ENCODE peak calls at places on chromosomes 1 and 21, in ten cellular contexts. I, B, L, Y, G, P, Z, K, T and U are unnamed samples. For H3K27me3, the result is how much of the 10 kb centered on the place peaks cover.

GRCh38 chr1:15261155-15262002 is 14.4 kb downstream of the FHAD1 start:
- DNase-seq in I (peak), B (no peak), L (no peak), Y (no peak), G (no peak), P (peak), Z (peak), K (no peak), T (no peak), U (no peak)

GRCh38 chr1:85585845-85586244 is 5.3 kb downstream of the CCN1 start:
- DNase-seq in I (no peak), B (peak), L (no peak), Y (no peak), G (peak), P (no peak), Z (no peak), K (peak), T (peak), U (no peak)

GRCh38 chr1:231879296-231879695 is 252.7 kb downstream of the DISC1 start:
- DNase-seq in I (no peak), B (no peak), L (no peak), Y (no peak), G (no peak), P (no peak), Z (no peak), K (no peak), T (no peak), U (no peak)

GRCh38 chr1:50735443-50735842 is 224.6 kb downstream of the FAF1 start:
- DNase-seq in I (no peak), B (no peak), L (no peak), Y (peak), G (peak), P (no peak), Z (no peak), K (no peak), T (peak), U (no peak)

GRCh38 chr1:218273757-218274505 is 11.2 kb upstream of the RRP15 start:
- DNase-seq in I (no peak), B (no peak), L (no peak), Y (no peak), G (no peak), P (no peak), Z (no peak), K (no peak), T (no peak), U (no peak)

GRCh38 chr1:199295102-199295501 is 656.3 kb downstream of the PTPRC start:
- DNase-seq in I (no peak), B (no peak), L (no peak), Y (no peak), G (no peak), P (no peak), Z (no peak), K (no peak), T (no peak), U (no peak)

GRCh38 chr21:39334611-39335010 is 14.3 kb downstream of the HMGN1 start:
- DNase-seq in I (no peak), B (no peak), L (no peak), Y (no peak), G (no peak), P (no peak), Z (no peak), K (no peak), T (no peak), U (no peak)

GRCh38 chr1:41497056-41497440 is 12.6 kb upstream of the EDN2 start:
- DNase-seq in I (no peak), B (no peak), L (no peak), Y (no peak), G (no peak), P (no peak), Z (no peak), K (no peak), T (no peak), U (no peak)

GRCh38 chr1:71193153-71193552 is 112.3 kb upstream of the ZRANB2 start:
- DNase-seq in I (no peak), B (no peak), L (no peak), Y (no peak), G (peak), P (peak), Z (no peak), K (no peak), T (no peak), U (no peak)

DNA sequence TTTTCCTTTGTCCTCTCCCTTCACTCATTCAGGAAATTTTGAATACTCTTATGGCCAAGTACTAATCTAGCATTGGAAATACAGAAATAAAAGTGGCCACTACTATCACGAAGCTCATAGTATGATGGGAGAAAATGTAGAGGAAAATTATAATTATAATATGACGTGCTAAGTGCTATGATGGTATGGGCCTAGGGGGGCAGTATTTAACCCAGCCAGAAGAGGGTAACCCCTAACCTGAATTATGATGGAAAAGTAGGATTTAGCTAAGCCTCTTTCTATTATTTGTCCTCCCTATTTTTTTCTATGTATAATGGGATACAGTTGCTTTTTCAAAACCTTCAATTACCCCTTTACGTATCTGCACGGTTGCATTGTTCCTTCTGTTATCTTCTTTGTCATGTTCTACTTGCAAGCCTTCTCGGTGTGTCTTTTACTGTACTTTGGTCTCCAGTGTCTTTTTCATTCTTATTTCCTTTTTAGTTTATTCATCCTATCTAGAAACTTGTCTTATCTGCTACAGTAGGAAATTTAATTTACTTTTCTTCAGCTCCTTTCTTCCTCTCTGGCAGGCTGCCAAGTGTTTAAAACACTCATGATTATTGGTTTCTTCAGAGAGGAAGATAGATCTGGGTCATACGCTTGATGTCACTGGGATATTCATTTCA is 88.8 kb upstream of the GPR52 start:
- DNase-seq in I (no peak), B (no peak), L (no peak), Y (no peak), G (no peak), P (no peak), Z (peak), K (no peak), T (no peak), U (no peak)
- TF ChIP-seq CTCF in I (no peak), B (no peak), L (no peak), Y (no peak), G (no peak), P (no peak), Z (no peak), K (no peak), T (no peak), U (no peak)

GRCh38 chr1:7222616-7223015 is 437.4 kb downstream of the CAMTA1 start:
- DNase-seq in I (no peak), B (no peak), L (no peak), Y (no peak), G (no peak), P (no peak), Z (no peak), K (no peak), T (no peak), U (no peak)
- H3K27me3 ChIP-seq in I (under half), B (under half), L (under half), Y (under half), G (under half), P (under half), Z (under half), K (under half), T (under half), U (under half)

DNA sequence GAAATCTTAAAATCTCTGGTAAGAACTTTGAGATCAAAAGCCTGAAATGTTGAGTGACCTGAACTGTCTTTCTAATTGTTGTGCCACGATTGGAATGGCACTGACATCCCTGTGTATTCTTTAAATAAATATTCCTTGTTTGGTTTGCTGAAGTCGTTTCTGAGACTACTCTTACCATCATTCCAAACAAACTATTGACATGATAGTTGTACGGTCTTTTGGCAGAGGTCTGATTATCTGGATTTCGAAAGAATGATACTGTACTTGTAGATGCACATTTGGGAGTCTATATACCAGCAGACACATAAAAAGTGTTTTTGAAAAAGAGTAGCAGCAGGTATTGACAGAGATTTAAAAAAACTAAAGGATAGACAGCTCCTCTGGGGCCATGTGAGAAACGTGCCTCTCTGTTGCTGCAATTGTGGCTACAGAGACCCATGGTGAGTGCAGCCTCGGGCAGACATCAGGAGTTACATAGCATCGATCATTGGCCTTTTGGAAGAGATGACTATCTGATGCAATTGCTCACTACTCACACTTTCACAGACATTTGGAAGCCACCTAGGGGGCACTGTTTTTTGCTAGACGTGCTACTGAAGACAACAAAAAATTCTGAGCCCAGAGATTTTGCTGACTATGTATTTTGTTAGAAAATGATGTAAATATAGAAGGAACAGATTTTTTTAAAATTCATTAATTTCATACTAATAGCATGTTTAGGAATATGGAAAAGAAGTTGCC is 464.5 kb downstream of the KCNT2 start:
- DNase-seq in I (no peak), B (no peak), L (no peak), Y (no peak), G (no peak), P (no peak), Z (no peak), K (no peak), T (peak), U (no peak)
- TF ChIP-seq CTCF in I (no peak), B (no peak), L (no peak), Y (peak), G (no peak), P (no peak), Z (no peak), K (no peak), T (peak), U (no peak)

GRCh38 chr1:22674410-22674749 is 21.3 kb downstream of the C1QB start:
- DNase-seq in I (no peak), B (no peak), L (no peak), Y (no peak), G (no peak), P (no peak), Z (no peak), K (no peak), T (no peak), U (no peak)

GRCh38 chr1:22670352-22670964 is 17.4 kb downstream of the C1QB start:
- DNase-seq in I (no peak), B (no peak), L (no peak), Y (no peak), G (no peak), P (no peak), Z (no peak), K (no peak), T (no peak), U (no peak)

GRCh38 chr1:22676916-22677601 is 24.0 kb downstream of the C1QB start:
- DNase-seq in I (no peak), B (no peak), L (no peak), Y (no peak), G (no peak), P (no peak), Z (peak), K (no peak), T (no peak), U (no peak)

GRCh38 chr1:22673486-22674409 is 20.7 kb downstream of the C1QB start:
- DNase-seq in I (no peak), B (peak), L (no peak), Y (peak), G (peak), P (peak), Z (peak), K (no peak), T (peak), U (no peak)

GRCh38 chr1:22671999-22672398 is 19.0 kb downstream of the C1QB start:
- DNase-seq in I (no peak), B (no peak), L (no peak), Y (no peak), G (no peak), P (no peak), Z (no peak), K (no peak), T (no peak), U (no peak)
- H3K27me3 ChIP-seq in I (half or more), B (under half), L (under half), Y (under half), G (under half), P (under half), Z (under half), K (under half), T (under half), U (under half)

GRCh38 chr1:74772945-74773344 is 40.0 kb downstream of the TYW3 start:
- DNase-seq in I (no peak), B (no peak), L (no peak), Y (no peak), G (peak), P (no peak), Z (no peak), K (no peak), T (no peak), U (no peak)

GRCh38 chr1:74773540-74773939 is 40.6 kb downstream of the TYW3 start:
- DNase-seq in I (no peak), B (no peak), L (no peak), Y (no peak), G (no peak), P (no peak), Z (no peak), K (no peak), T (no peak), U (no peak)

GRCh38 chr1:74779750-74780149 is 46.8 kb downstream of the TYW3 start:
- DNase-seq in I (no peak), B (no peak), L (no peak), Y (no peak), G (no peak), P (no peak), Z (no peak), K (no peak), T (no peak), U (no peak)

GRCh38 chr1:74771913-74772515 is 39.1 kb downstream of the TYW3 start:
- DNase-seq in I (no peak), B (peak), L (no peak), Y (peak), G (peak), P (peak), Z (no peak), K (peak), T (peak), U (peak)

DNA sequence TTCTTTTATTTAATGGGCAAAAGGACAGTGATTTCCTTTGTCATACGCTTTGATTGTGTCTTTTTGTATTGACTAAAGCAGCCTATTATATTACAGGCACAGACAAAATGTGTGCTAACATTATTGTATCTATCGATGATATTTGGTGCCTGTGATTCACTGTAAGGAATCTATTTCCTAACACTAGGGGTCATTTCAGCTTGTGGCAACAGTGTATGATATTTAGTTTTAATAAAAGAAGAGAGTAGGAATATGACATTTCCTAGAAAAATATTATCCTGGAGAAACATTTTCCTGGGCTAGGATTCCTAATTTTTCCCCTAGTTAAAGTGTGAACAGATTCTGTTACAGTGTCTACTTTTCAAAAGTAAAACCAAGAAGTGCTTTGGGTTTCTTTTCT is 42.8 kb downstream of the TYW3 start:
- DNase-seq in I (no peak), B (no peak), L (no peak), Y (no peak), G (no peak), P (no peak), Z (no peak), K (no peak), T (no peak), U (no peak)
- TF ChIP-seq CTCF in I (no peak), B (no peak), L (no peak), Y (peak), G (no peak), P (no peak), Z (no peak), K (no peak), T (peak), U (no peak)

GRCh38 chr1:228937351-228937750 is 202.1 kb downstream of the RHOU start:
- DNase-seq in I (no peak), B (no peak), L (no peak), Y (no peak), G (no peak), P (no peak), Z (no peak), K (no peak), T (no peak), U (no peak)
- H3K27me3 ChIP-seq in I (under half), B (under half), L (under half), Y (under half), G (under half), P (under half), Z (under half), K (half or more), T (half or more), U (under half)

GRCh38 chr21:46094401-46095105 is 3.4 kb upstream of the COL6A2 start:
- DNase-seq in I (no peak), B (no peak), L (no peak), Y (no peak), G (no peak), P (no peak), Z (no peak), K (no peak), T (no peak), U (no peak)

GRCh38 chr21:46093668-46094400 is 4.1 kb upstream of the COL6A2 start:
- DNase-seq in I (no peak), B (no peak), L (no peak), Y (no peak), G (no peak), P (no peak), Z (no peak), K (no peak), T (no peak), U (no peak)

GRCh38 chr21:46091631-46092025 is 6.3 kb upstream of the COL6A2 start:
- DNase-seq in I (no peak), B (no peak), L (no peak), Y (no peak), G (no peak), P (no peak), Z (no peak), K (no peak), T (no peak), U (no peak)

GRCh38 chr21:46092026-46092764 is 5.7 kb upstream of the COL6A2 start:
- DNase-seq in I (peak), B (no peak), L (no peak), Y (peak), G (peak), P (peak), Z (peak), K (no peak), T (no peak), U (peak)

DNA sequence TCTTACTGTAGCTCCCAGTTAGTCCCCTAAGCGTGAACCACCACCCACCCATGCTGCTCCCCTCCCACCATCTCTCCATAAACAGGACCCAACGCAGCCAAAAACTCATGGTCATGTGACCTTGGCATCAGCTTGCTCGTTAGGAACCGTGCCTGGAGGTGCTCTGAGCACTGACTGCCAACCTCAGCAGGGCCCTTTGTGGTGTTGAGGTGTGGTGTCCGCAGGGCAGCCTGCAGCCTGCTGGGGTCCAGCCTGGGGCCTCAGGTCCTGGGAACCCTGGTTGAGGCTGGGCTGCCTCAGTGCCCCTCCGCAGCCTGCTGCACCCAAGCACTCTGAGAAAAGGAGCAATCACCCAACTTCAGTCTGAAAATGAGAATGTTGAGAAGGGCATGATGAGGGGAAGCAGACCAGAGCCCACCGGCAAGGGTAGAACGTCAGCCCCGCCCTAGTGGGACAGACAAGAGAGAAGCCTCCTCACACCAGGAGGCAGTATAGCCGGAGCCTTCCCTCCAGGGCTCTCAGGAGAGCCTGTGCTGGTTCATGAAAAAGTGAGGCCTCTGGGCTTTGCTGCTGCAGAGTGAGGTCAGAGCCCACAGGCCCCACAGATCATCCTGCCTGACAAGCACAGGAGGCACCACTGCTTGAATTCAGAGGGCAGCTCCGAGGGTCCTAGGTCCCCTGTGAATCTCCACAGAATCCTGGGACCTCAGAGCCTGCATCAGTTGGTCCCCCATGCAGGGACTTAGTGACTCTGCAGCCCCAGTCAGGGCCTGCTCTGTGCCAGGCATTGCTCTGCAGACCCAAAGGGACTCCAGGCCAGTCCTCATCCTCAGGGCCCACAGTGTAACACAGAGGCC is 4.9 kb upstream of the COL6A2 start:
- DNase-seq in I (peak), B (no peak), L (no peak), Y (peak), G (no peak), P (no peak), Z (no peak), K (no peak), T (no peak), U (no peak)
- TF ChIP-seq CTCF in I (no peak), B (no peak), L (no peak), Y (no peak), G (peak), P (no peak), Z (no peak), K (no peak), T (no peak), U (no peak)

GRCh38 chr1:214187933-214188332 is 93.0 kb upstream of the SMYD2 start:
- DNase-seq in I (no peak), B (no peak), L (no peak), Y (no peak), G (no peak), P (no peak), Z (no peak), K (no peak), T (no peak), U (no peak)
- H3K27me3 ChIP-seq in I (half or more), B (under half), L (half or more), Y (half or more), G (under half), P (under half), Z (half or more), K (under half), T (half or more), U (under half)

GRCh38 chr1:23795676-23796465 is 4.7 kb downstream of the GALE start:
- DNase-seq in I (no peak), B (no peak), L (no peak), Y (no peak), G (no peak), P (no peak), Z (no peak), K (no peak), T (no peak), U (no peak)
- TF ChIP-seq CTCF in I (no peak), B (no peak), L (no peak), Y (no peak), G (no peak), P (no peak), Z (no peak), K (no peak), T (no peak), U (no peak)